ENCODE peak calls at places on chromosomes 2 and 18, in four cellular contexts. T is Peyer's patch, G is adrenal gland, H is HepG2. Z is an unnamed sample. For H3K4me1, the result is how much of the 10 kb centered on the place peaks cover.

GRCh38 chr2:239710953-239711861 is 310.4 kb upstream of the HDAC4 start:
- DNase-seq in T (no peak), H (no peak), G (no peak), Z (no peak)

GRCh38 chr18:54558609-54559585 is 32.1 kb upstream of the DYNAP start:
- DNase-seq in G (no peak), T (no peak), H (peak), Z (no peak)

GRCh38 chr2:164967781-164968228 is 12.5 kb upstream of the SLC38A11 start:
- DNase-seq in G (no peak), H (no peak), T (no peak), Z (peak)

GRCh38 chr2:197450485-197450884 is 2.9 kb upstream of the COQ10B start:
- DNase-seq in T (no peak), H (no peak), G (no peak), Z (no peak)

GRCh38 chr2:43905871-43906270 is 67.1 kb downstream of the ABCG8 start:
- DNase-seq in H (no peak), T (no peak), G (no peak), Z (no peak)

GRCh38 chr2:219506153-219506801 is 7.6 kb downstream of the GMPPA start:
- DNase-seq in T (no peak), G (no peak), H (no peak), Z (no peak)

GRCh38 chr18:63260075-63260754 is 59.4 kb downstream of the BCL2 start:
- DNase-seq in H (no peak), G (no peak), T (no peak), Z (no peak)

GRCh38 chr18:31646332-31646822 is 38.0 kb downstream of the B4GALT6 start:
- DNase-seq in H (no peak), G (no peak), T (no peak), Z (no peak)

GRCh38 chr2:10772868-10773215 is 39.7 kb downstream of the PDIA6 start:
- DNase-seq in T (peak), G (no peak), H (no peak), Z (no peak)

GRCh38 chr18:63603772-63604171 is 16.6 kb downstream of the SERPINB13 start:
- DNase-seq in H (no peak), G (no peak), T (no peak), Z (no peak)

GRCh38 chr2:112666764-112667122 is 21.0 kb downstream of the SLC20A1 start:
- DNase-seq in G (no peak), H (peak), T (no peak), Z (no peak)
- TF ChIP-seq POLR2A in G (no peak), H (no peak), T (no peak), Z (no peak)

GRCh38 chr2:106561356-106561755 is 74.2 kb downstream of the CD8B2 start:
- DNase-seq in T (no peak), G (no peak), H (no peak), Z (peak)
- H3K4me1 ChIP-seq in T (under half), G (under half), H (under half), Z (under half)

GRCh38 chr18:10950080-10950875 is 199.1 kb downstream of the PIEZO2 start:
- DNase-seq in T (no peak), G (no peak), H (no peak), Z (no peak)
- TF ChIP-seq POLR2A in T (no peak), G (no peak), H (no peak), Z (no peak)

GRCh38 chr18:22466608-22467390 is 49.1 kb upstream of the CTAGE1 start:
- DNase-seq in G (no peak), T (peak), H (peak), Z (peak)
- H3K4me1 ChIP-seq in G (under half), T (under half), H (under half), Z (under half)

GRCh38 chr2:112540906-112541305 is 1.4 kb upstream of the POLR1B start:
- DNase-seq in G (no peak), H (no peak), T (no peak), Z (no peak)

GRCh38 chr2:112542974-112543760 is 902 bp downstream of the POLR1B start:
- DNase-seq in G (no peak), T (no peak), H (peak), Z (no peak)

GRCh38 chr2:112547333-112547732 is 5.1 kb downstream of the POLR1B start:
- DNase-seq in H (peak), G (no peak), T (no peak), Z (no peak)

GRCh38 chr2:112542123-112542973 is at the start of gene POLR1B:
- DNase-seq in T (peak), H (peak), G (peak), Z (peak)

DNA sequence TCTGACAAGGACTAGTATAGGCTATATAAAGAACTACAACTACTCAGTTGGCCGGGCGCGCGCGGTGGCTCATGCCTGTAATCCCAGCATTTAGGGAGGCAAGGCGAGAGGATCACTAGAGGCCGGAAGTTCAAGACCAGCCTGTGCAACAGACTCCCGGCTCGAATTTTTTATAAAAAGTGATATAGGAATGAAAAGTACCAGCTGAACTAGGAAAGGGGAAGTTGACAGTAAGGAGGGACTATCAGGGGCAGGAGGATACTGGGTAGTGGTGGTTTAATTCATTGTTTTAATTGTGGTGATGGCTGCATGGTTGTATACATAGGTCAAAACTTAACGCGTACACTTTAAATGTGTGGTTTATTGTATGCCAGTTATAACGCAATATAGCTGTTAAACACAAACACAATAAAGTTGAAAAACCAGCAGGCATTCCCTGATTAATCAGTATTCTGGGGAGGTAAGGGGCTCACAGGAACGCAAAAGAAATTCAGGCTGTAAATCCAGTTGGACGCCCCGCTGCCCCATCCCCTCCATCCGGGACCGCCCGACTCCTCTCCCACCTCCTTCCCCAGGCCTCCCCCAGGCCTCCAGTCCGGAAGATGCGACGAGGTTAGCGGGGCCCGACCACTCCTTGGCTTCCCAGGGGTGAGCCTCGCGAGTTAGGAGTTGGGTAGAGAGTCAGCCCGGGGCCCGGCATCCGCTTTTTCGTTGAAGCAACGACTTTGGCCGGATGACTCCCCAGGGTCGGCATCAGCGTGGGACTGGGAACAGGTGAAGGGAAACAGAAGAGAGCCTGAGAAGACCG is 746 bp upstream of the POLR1B start:
- DNase-seq in T (no peak), H (no peak), G (peak), Z (no peak)
- TF ChIP-seq POLR2A in T (peak), H (peak), G (peak), Z (no peak)

GRCh38 chr2:223633656-223634055 is 31.5 kb upstream of the SCG2 start:
- DNase-seq in G (no peak), T (no peak), H (no peak), Z (no peak)
- H3K4me1 ChIP-seq in G (under half), T (under half), H (under half), Z (under half)

GRCh38 chr2:61144697-61145268 is 17.2 kb upstream of the C2orf74 start:
- DNase-seq in H (peak), G (peak), T (peak), Z (peak)
- TF ChIP-seq POLR2A in H (peak), G (peak), T (peak), Z (peak)

Z was measured in prostate gland.